ENCODE peak calls at places on chromosomes 3 and 15, in ten cellular contexts. One of them, this sample, is unnamed.

GRCh38 chr3:55147406-55147805 is 219.5 kb upstream of the LRTM1 start:
- DNase-seq in NCI-H2081 treated with DMSO at 0.1 percent for 48 hours: no peak
- DNase-seq in SHP77: no peak
- DNase-seq in colonic mucosa: no peak
- DNase-seq in AG08396: no peak
- DNase-seq in breast epithelium: no peak
- DNase-seq in amygdala: no peak
- DNase-seq in NCI-H510A treated with DMSO at 0.1 percent for 48 hours: no peak
- DNase-seq in GM10248: no peak
- DNase-seq in stimulated activated naive CD8-positive, alpha-beta T cell treated with anti-CD3 and anti-CD28 coated beads, Interleukin-15, amount 100 ng/mL, for 72 hours: no peak
- DNase-seq in this sample: no peak

GRCh38 chr3:48560648-48561018 is 2.9 kb downstream of the UCN2 start:
- DNase-seq in stimulated activated naive CD8-positive, alpha-beta T cell treated with anti-CD3 and anti-CD28 coated beads, Interleukin-15, amount 100 ng/mL, for 72 hours: no peak
- DNase-seq in colonic mucosa: no peak
- DNase-seq in AG08396: no peak
- DNase-seq in breast epithelium: no peak
- DNase-seq in SHP77: peak
- DNase-seq in NCI-H510A treated with DMSO at 0.1 percent for 48 hours: peak
- DNase-seq in amygdala: no peak
- DNase-seq in GM10248: no peak
- DNase-seq in NCI-H2081 treated with DMSO at 0.1 percent for 48 hours: no peak
- DNase-seq in this sample: no peak

GRCh38 chr3:143668924-143669790 is 179.1 kb downstream of the SLC9A9 start:
- DNase-seq in breast epithelium: no peak
- DNase-seq in amygdala: no peak
- DNase-seq in NCI-H2081 treated with DMSO at 0.1 percent for 48 hours: no peak
- DNase-seq in GM10248: peak
- DNase-seq in stimulated activated naive CD8-positive, alpha-beta T cell treated with anti-CD3 and anti-CD28 coated beads, Interleukin-15, amount 100 ng/mL, for 72 hours: no peak
- DNase-seq in colonic mucosa: no peak
- DNase-seq in AG08396: no peak
- DNase-seq in NCI-H510A treated with DMSO at 0.1 percent for 48 hours: no peak
- DNase-seq in SHP77: no peak
- DNase-seq in this sample: no peak

GRCh38 chr3:55860040-55860439 is 372.9 kb upstream of the WNT5A start:
- DNase-seq in NCI-H510A treated with DMSO at 0.1 percent for 48 hours: no peak
- DNase-seq in SHP77: no peak
- DNase-seq in colonic mucosa: no peak
- DNase-seq in NCI-H2081 treated with DMSO at 0.1 percent for 48 hours: peak
- DNase-seq in breast epithelium: no peak
- DNase-seq in amygdala: no peak
- DNase-seq in stimulated activated naive CD8-positive, alpha-beta T cell treated with anti-CD3 and anti-CD28 coated beads, Interleukin-15, amount 100 ng/mL, for 72 hours: no peak
- DNase-seq in GM10248: no peak
- DNase-seq in AG08396: no peak
- DNase-seq in this sample: no peak

GRCh38 chr3:15205934-15206661 is at the start of gene CAPN7:
- DNase-seq in GM10248: peak
- DNase-seq in NCI-H510A treated with DMSO at 0.1 percent for 48 hours: no peak
- DNase-seq in stimulated activated naive CD8-positive, alpha-beta T cell treated with anti-CD3 and anti-CD28 coated beads, Interleukin-15, amount 100 ng/mL, for 72 hours: peak
- DNase-seq in AG08396: peak
- DNase-seq in breast epithelium: peak
- DNase-seq in colonic mucosa: peak
- DNase-seq in NCI-H2081 treated with DMSO at 0.1 percent for 48 hours: no peak
- DNase-seq in amygdala: no peak
- DNase-seq in SHP77: no peak
- DNase-seq in this sample: peak

GRCh38 chr15:67574981-67575632 is 32.6 kb downstream of the MAP2K5 start:
- DNase-seq in NCI-H2081 treated with DMSO at 0.1 percent for 48 hours: no peak
- DNase-seq in breast epithelium: no peak
- DNase-seq in NCI-H510A treated with DMSO at 0.1 percent for 48 hours: no peak
- DNase-seq in GM10248: no peak
- DNase-seq in colonic mucosa: no peak
- DNase-seq in stimulated activated naive CD8-positive, alpha-beta T cell treated with anti-CD3 and anti-CD28 coated beads, Interleukin-15, amount 100 ng/mL, for 72 hours: no peak
- DNase-seq in AG08396: no peak
- DNase-seq in SHP77: no peak
- DNase-seq in amygdala: no peak
- DNase-seq in this sample: no peak

GRCh38 chr3:175893566-175893965 is 1034.4 kb downstream of the NAALADL2 start:
- DNase-seq in AG08396: no peak
- DNase-seq in NCI-H510A treated with DMSO at 0.1 percent for 48 hours: no peak
- DNase-seq in NCI-H2081 treated with DMSO at 0.1 percent for 48 hours: no peak
- DNase-seq in colonic mucosa: no peak
- DNase-seq in amygdala: no peak
- DNase-seq in breast epithelium: no peak
- DNase-seq in GM10248: no peak
- DNase-seq in stimulated activated naive CD8-positive, alpha-beta T cell treated with anti-CD3 and anti-CD28 coated beads, Interleukin-15, amount 100 ng/mL, for 72 hours: no peak
- DNase-seq in SHP77: no peak
- DNase-seq in this sample: no peak

GRCh38 chr3:122102191-122102935 is 47.2 kb downstream of the CD86 start:
- DNase-seq in breast epithelium: no peak
- DNase-seq in amygdala: no peak
- DNase-seq in NCI-H510A treated with DMSO at 0.1 percent for 48 hours: no peak
- DNase-seq in colonic mucosa: no peak
- DNase-seq in stimulated activated naive CD8-positive, alpha-beta T cell treated with anti-CD3 and anti-CD28 coated beads, Interleukin-15, amount 100 ng/mL, for 72 hours: peak
- DNase-seq in SHP77: no peak
- DNase-seq in AG08396: no peak
- DNase-seq in NCI-H2081 treated with DMSO at 0.1 percent for 48 hours: no peak
- DNase-seq in GM10248: no peak
- DNase-seq in this sample: no peak

GRCh38 chr3:169780738-169781137 is 7.5 kb downstream of the MYNN start:
- DNase-seq in AG08396: no peak
- DNase-seq in NCI-H2081 treated with DMSO at 0.1 percent for 48 hours: no peak
- DNase-seq in colonic mucosa: no peak
- DNase-seq in SHP77: no peak
- DNase-seq in amygdala: no peak
- DNase-seq in GM10248: no peak
- DNase-seq in NCI-H510A treated with DMSO at 0.1 percent for 48 hours: no peak
- DNase-seq in stimulated activated naive CD8-positive, alpha-beta T cell treated with anti-CD3 and anti-CD28 coated beads, Interleukin-15, amount 100 ng/mL, for 72 hours: no peak
- DNase-seq in breast epithelium: no peak
- DNase-seq in this sample: no peak

GRCh38 chr15:38069506-38069905 is 135.1 kb downstream of the TMCO5A start:
- DNase-seq in colonic mucosa: peak
- DNase-seq in NCI-H510A treated with DMSO at 0.1 percent for 48 hours: no peak
- DNase-seq in AG08396: peak
- DNase-seq in stimulated activated naive CD8-positive, alpha-beta T cell treated with anti-CD3 and anti-CD28 coated beads, Interleukin-15, amount 100 ng/mL, for 72 hours: no peak
- DNase-seq in SHP77: no peak
- DNase-seq in breast epithelium: no peak
- DNase-seq in amygdala: no peak
- DNase-seq in NCI-H2081 treated with DMSO at 0.1 percent for 48 hours: no peak
- DNase-seq in GM10248: no peak
- DNase-seq in this sample: no peak

GRCh38 chr3:132595036-132595435 is 2.0 kb upstream of the ACKR4 start:
- DNase-seq in colonic mucosa: no peak
- DNase-seq in breast epithelium: no peak
- DNase-seq in NCI-H510A treated with DMSO at 0.1 percent for 48 hours: no peak
- DNase-seq in SHP77: no peak
- DNase-seq in amygdala: no peak
- DNase-seq in AG08396: peak
- DNase-seq in GM10248: no peak
- DNase-seq in NCI-H2081 treated with DMSO at 0.1 percent for 48 hours: no peak
- DNase-seq in stimulated activated naive CD8-positive, alpha-beta T cell treated with anti-CD3 and anti-CD28 coated beads, Interleukin-15, amount 100 ng/mL, for 72 hours: no peak
- DNase-seq in this sample: no peak

GRCh38 chr3:167866321-167866720 is 130.8 kb downstream of the SERPINI1 start:
- DNase-seq in NCI-H2081 treated with DMSO at 0.1 percent for 48 hours: no peak
- DNase-seq in NCI-H510A treated with DMSO at 0.1 percent for 48 hours: no peak
- DNase-seq in colonic mucosa: no peak
- DNase-seq in SHP77: no peak
- DNase-seq in stimulated activated naive CD8-positive, alpha-beta T cell treated with anti-CD3 and anti-CD28 coated beads, Interleukin-15, amount 100 ng/mL, for 72 hours: no peak
- DNase-seq in amygdala: no peak
- DNase-seq in GM10248: no peak
- DNase-seq in breast epithelium: no peak
- DNase-seq in AG08396: no peak
- DNase-seq in this sample: no peak

GRCh38 chr3:197186887-197187588 is 111.4 kb downstream of the DLG1 start:
- DNase-seq in SHP77: peak
- DNase-seq in colonic mucosa: no peak
- DNase-seq in NCI-H2081 treated with DMSO at 0.1 percent for 48 hours: peak
- DNase-seq in amygdala: no peak
- DNase-seq in stimulated activated naive CD8-positive, alpha-beta T cell treated with anti-CD3 and anti-CD28 coated beads, Interleukin-15, amount 100 ng/mL, for 72 hours: no peak
- DNase-seq in NCI-H510A treated with DMSO at 0.1 percent for 48 hours: peak
- DNase-seq in AG08396: peak
- DNase-seq in GM10248: peak
- DNase-seq in breast epithelium: no peak
- DNase-seq in this sample: peak

GRCh38 chr3:38107911-38108648 is 28.8 kb downstream of the ACAA1 start:
- DNase-seq in AG08396: no peak
- DNase-seq in breast epithelium: peak
- DNase-seq in stimulated activated naive CD8-positive, alpha-beta T cell treated with anti-CD3 and anti-CD28 coated beads, Interleukin-15, amount 100 ng/mL, for 72 hours: no peak
- DNase-seq in NCI-H2081 treated with DMSO at 0.1 percent for 48 hours: no peak
- DNase-seq in NCI-H510A treated with DMSO at 0.1 percent for 48 hours: no peak
- DNase-seq in amygdala: no peak
- DNase-seq in GM10248: no peak
- DNase-seq in SHP77: no peak
- DNase-seq in colonic mucosa: no peak
- DNase-seq in this sample: no peak

GRCh38 chr15:78915341-78916087 is 29.3 kb downstream of the CTSH start:
- DNase-seq in AG08396: no peak
- DNase-seq in stimulated activated naive CD8-positive, alpha-beta T cell treated with anti-CD3 and anti-CD28 coated beads, Interleukin-15, amount 100 ng/mL, for 72 hours: no peak
- DNase-seq in colonic mucosa: no peak
- DNase-seq in SHP77: no peak
- DNase-seq in GM10248: peak
- DNase-seq in NCI-H2081 treated with DMSO at 0.1 percent for 48 hours: no peak
- DNase-seq in amygdala: no peak
- DNase-seq in NCI-H510A treated with DMSO at 0.1 percent for 48 hours: no peak
- DNase-seq in breast epithelium: no peak
- DNase-seq in this sample: no peak

GRCh38 chr3:68060186-68060585 is 405.8 kb upstream of the SUCLG2 start:
- DNase-seq in breast epithelium: no peak
- DNase-seq in GM10248: no peak
- DNase-seq in amygdala: no peak
- DNase-seq in SHP77: no peak
- DNase-seq in NCI-H510A treated with DMSO at 0.1 percent for 48 hours: no peak
- DNase-seq in colonic mucosa: no peak
- DNase-seq in stimulated activated naive CD8-positive, alpha-beta T cell treated with anti-CD3 and anti-CD28 coated beads, Interleukin-15, amount 100 ng/mL, for 72 hours: no peak
- DNase-seq in NCI-H2081 treated with DMSO at 0.1 percent for 48 hours: no peak
- DNase-seq in AG08396: no peak
- DNase-seq in this sample: no peak

GRCh38 chr15:85762039-85762755 is 32.5 kb downstream of the KLHL25 start:
- DNase-seq in NCI-H2081 treated with DMSO at 0.1 percent for 48 hours: no peak
- DNase-seq in breast epithelium: no peak
- DNase-seq in amygdala: no peak
- DNase-seq in stimulated activated naive CD8-positive, alpha-beta T cell treated with anti-CD3 and anti-CD28 coated beads, Interleukin-15, amount 100 ng/mL, for 72 hours: no peak
- DNase-seq in colonic mucosa: no peak
- DNase-seq in GM10248: no peak
- DNase-seq in NCI-H510A treated with DMSO at 0.1 percent for 48 hours: no peak
- DNase-seq in AG08396: no peak
- DNase-seq in SHP77: no peak
- DNase-seq in this sample: no peak

GRCh38 chr15:35208353-35208752 is 123.3 kb upstream of the NANOGP8 start:
- DNase-seq in stimulated activated naive CD8-positive, alpha-beta T cell treated with anti-CD3 and anti-CD28 coated beads, Interleukin-15, amount 100 ng/mL, for 72 hours: no peak
- DNase-seq in breast epithelium: no peak
- DNase-seq in NCI-H2081 treated with DMSO at 0.1 percent for 48 hours: no peak
- DNase-seq in NCI-H510A treated with DMSO at 0.1 percent for 48 hours: no peak
- DNase-seq in amygdala: no peak
- DNase-seq in AG08396: no peak
- DNase-seq in colonic mucosa: no peak
- DNase-seq in SHP77: no peak
- DNase-seq in GM10248: no peak
- DNase-seq in this sample: no peak

GRCh38 chr15:49103002-49103401 is 52.4 kb downstream of the COPS2 start:
- DNase-seq in NCI-H510A treated with DMSO at 0.1 percent for 48 hours: no peak
- DNase-seq in breast epithelium: no peak
- DNase-seq in AG08396: peak
- DNase-seq in NCI-H2081 treated with DMSO at 0.1 percent for 48 hours: no peak
- DNase-seq in colonic mucosa: no peak
- DNase-seq in SHP77: no peak
- DNase-seq in amygdala: no peak
- DNase-seq in GM10248: no peak
- DNase-seq in stimulated activated naive CD8-positive, alpha-beta T cell treated with anti-CD3 and anti-CD28 coated beads, Interleukin-15, amount 100 ng/mL, for 72 hours: no peak
- DNase-seq in this sample: no peak

GRCh38 chr3:189508784-189509489 is 122.3 kb upstream of the TP63 start:
- DNase-seq in NCI-H2081 treated with DMSO at 0.1 percent for 48 hours: no peak
- DNase-seq in colonic mucosa: no peak
- DNase-seq in breast epithelium: no peak
- DNase-seq in GM10248: no peak
- DNase-seq in amygdala: no peak
- DNase-seq in AG08396: no peak
- DNase-seq in SHP77: no peak
- DNase-seq in stimulated activated naive CD8-positive, alpha-beta T cell treated with anti-CD3 and anti-CD28 coated beads, Interleukin-15, amount 100 ng/mL, for 72 hours: no peak
- DNase-seq in NCI-H510A treated with DMSO at 0.1 percent for 48 hours: no peak
- DNase-seq in this sample: no peak

GRCh38 chr3:65356331-65357286 is 668.8 kb upstream of the ADAMTS9 start:
- DNase-seq in colonic mucosa: no peak
- DNase-seq in SHP77: no peak
- DNase-seq in stimulated activated naive CD8-positive, alpha-beta T cell treated with anti-CD3 and anti-CD28 coated beads, Interleukin-15, amount 100 ng/mL, for 72 hours: no peak
- DNase-seq in breast epithelium: no peak
- DNase-seq in NCI-H2081 treated with DMSO at 0.1 percent for 48 hours: no peak
- DNase-seq in GM10248: no peak
- DNase-seq in NCI-H510A treated with DMSO at 0.1 percent for 48 hours: no peak
- DNase-seq in AG08396: peak
- DNase-seq in amygdala: no peak
- DNase-seq in this sample: no peak

GRCh38 chr3:149667576-149667975 is 9.8 kb upstream of the WWTR1 start:
- DNase-seq in NCI-H2081 treated with DMSO at 0.1 percent for 48 hours: no peak
- DNase-seq in NCI-H510A treated with DMSO at 0.1 percent for 48 hours: no peak
- DNase-seq in SHP77: no peak
- DNase-seq in breast epithelium: no peak
- DNase-seq in GM10248: no peak
- DNase-seq in amygdala: no peak
- DNase-seq in AG08396: no peak
- DNase-seq in stimulated activated naive CD8-positive, alpha-beta T cell treated with anti-CD3 and anti-CD28 coated beads, Interleukin-15, amount 100 ng/mL, for 72 hours: no peak
- DNase-seq in colonic mucosa: no peak
- DNase-seq in this sample: no peak

This sample was measured in GM12891.